ENCODE peak calls at places on chromosomes 6 and 20, in four cellular contexts. E, G, I and W are unnamed samples.

GRCh38 chr6:37566209-37566859 is 66.6 kb upstream of the CCDC167 start:
- DNase-seq in E (peak; percentile 94), I (peak; percentile 79), G (peak; percentile 51), W (peak; percentile 70)

GRCh38 chr6:63643862-63644261 is 8.3 kb downstream of the PHF3 start:
- DNase-seq in G (peak; percentile 58), E (no peak), I (no peak), W (no peak)

GRCh38 chr6:15148356-15149058 is 97.4 kb upstream of the JARID2 start:
- DNase-seq in G (no peak), E (no peak), I (no peak), W (peak; percentile 73)

GRCh38 chr20:39885975-39886649 is 802.9 kb downstream of the MAFB start:
- DNase-seq in G (peak; percentile 41), E (peak; percentile 29), I (peak; percentile 72), W (peak; percentile 68)

GRCh38 chr20:58583141-58583540 is 67.9 kb upstream of the APCDD1L start:
- DNase-seq in I (peak; percentile 8), G (no peak), E (no peak), W (no peak)

GRCh38 chr6:4941782-4942672 is 61.8 kb downstream of the RPP40 start:
- DNase-seq in E (no peak), G (no peak), I (no peak), W (peak; percentile 72)

GRCh38 chr20:61640171-61640570 is 388.1 kb downstream of the CDH4 start:
- DNase-seq in G (no peak), I (no peak), E (no peak), W (no peak)

GRCh38 chr6:72975346-72975745 is 249.9 kb downstream of the KHDC1L start:
- DNase-seq in I (no peak), E (no peak), G (no peak), W (no peak)

GRCh38 chr20:4476903-4477302 is 244.8 kb upstream of the PRND start:
- DNase-seq in G (no peak), E (no peak), I (no peak), W (no peak)

GRCh38 chr6:118186676-118187567 is 279.9 kb downstream of the SLC35F1 start:
- DNase-seq in G (no peak), I (no peak), E (no peak), W (no peak)

GRCh38 chr6:118188561-118188960 is 281.5 kb downstream of the SLC35F1 start:
- DNase-seq in G (no peak), E (no peak), I (no peak), W (no peak)

GRCh38 chr6:118187568-118188164 is 280.6 kb downstream of the SLC35F1 start:
- DNase-seq in E (no peak), G (no peak), I (no peak), W (no peak)
- H3K4me3 ChIP-seq in E (no peak overlapping the region), G (no peak overlapping the region), I (no peak overlapping the region), W (no peak overlapping the region)

GRCh38 chr6:163335056-163335455 is 79.5 kb upstream of the QKI start:
- DNase-seq in E (no peak), G (no peak), I (no peak), W (no peak)
- H3K4me1 ChIP-seq in E (no peaks in the 10 kb centered on the region), G (no peaks in the 10 kb centered on the region), I (no peaks in the 10 kb centered on the region), W (peaks cover 24% of the 10 kb centered on the region)

GRCh38 chr6:30619561-30619960 is 1.9 kb downstream of the MRPS18B start:
- DNase-seq in E (no peak), G (no peak), I (no peak), W (no peak)
- H3K36me3 ChIP-seq in E (peaks cover 54% of the 10 kb centered on the region), G (peaks cover 68% of the 10 kb centered on the region), I (peaks cover 61% of the 10 kb centered on the region), W (peaks cover 30% of the 10 kb centered on the region)

GRCh38 chr6:157635388-157636244 is 187.4 kb upstream of the SNX9 start:
- DNase-seq in I (no peak), G (no peak), E (no peak), W (no peak)
- H3K4me3 ChIP-seq in I (no peak overlapping the region), G (no peak overlapping the region), E (no peak overlapping the region), W (no peak overlapping the region)

GRCh38 chr20:43541214-43541613 is 17.6 kb upstream of the SGK2 start:
- DNase-seq in E (no peak), G (no peak), I (no peak), W (no peak)

GRCh38 chr20:43539975-43540672 is 18.7 kb upstream of the SGK2 start:
- DNase-seq in E (no peak), G (no peak), I (no peak), W (no peak)

GRCh38 chr20:43538855-43539700 is 19.7 kb upstream of the SGK2 start:
- DNase-seq in I (no peak), G (no peak), E (no peak), W (no peak)

GRCh38 chr20:43542674-43543073 is 16.2 kb upstream of the SGK2 start:
- DNase-seq in E (no peak), I (no peak), G (no peak), W (no peak)

DNA sequence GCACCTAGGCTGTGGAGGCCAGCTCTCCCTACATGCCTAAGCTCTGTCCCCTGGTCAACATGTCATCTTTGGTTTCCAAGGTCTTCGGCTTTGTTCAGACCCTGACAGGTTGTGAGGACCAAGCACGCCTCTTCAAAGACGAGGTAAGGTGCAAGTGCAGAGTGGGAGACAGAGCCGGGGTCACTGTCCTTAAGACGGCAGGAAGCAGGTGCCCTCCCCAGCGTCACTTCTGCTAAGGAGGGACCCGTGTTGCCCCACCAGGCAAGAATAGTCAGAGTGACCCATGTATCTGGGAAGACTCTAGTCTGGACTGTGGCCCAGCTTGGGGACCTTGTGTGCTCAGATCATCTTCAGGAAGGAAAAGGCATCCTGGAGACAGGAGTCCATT is 18.2 kb upstream of the SGK2 start:
- DNase-seq in G (no peak), I (no peak), E (no peak), W (no peak)
- H3K4me1 ChIP-seq in G (no peaks in the 10 kb centered on the region), I (no peaks in the 10 kb centered on the region), E (no peaks in the 10 kb centered on the region), W (no peaks in the 10 kb centered on the region)

DNA sequence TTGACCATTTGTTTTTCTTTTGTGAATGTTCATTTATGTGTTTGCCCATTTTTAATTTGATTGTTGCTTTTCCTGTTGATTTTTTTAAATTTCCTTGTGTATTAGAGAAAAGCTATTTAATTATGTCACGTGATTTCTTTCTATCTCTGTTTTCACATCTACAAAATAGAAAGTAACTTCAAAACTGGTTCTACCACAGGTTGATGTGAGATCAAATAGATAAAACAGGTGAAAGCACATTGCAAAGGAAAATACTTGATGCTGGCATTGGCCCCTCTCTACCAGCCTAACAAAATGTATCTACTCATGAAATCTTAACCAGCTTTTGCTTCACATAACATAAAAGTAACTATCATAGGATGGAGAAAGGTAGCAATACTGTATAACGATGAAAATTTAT is 129.2 kb downstream of the TMEM242 start:
- DNase-seq in G (no peak), I (no peak), E (no peak), W (no peak)
- H3K36me3 ChIP-seq in G (peaks cover 96% of the 10 kb centered on the region), I (peaks cover 74% of the 10 kb centered on the region), E (peaks cover 47% of the 10 kb centered on the region), W (peaks cover 13% of the 10 kb centered on the region)

DNA sequence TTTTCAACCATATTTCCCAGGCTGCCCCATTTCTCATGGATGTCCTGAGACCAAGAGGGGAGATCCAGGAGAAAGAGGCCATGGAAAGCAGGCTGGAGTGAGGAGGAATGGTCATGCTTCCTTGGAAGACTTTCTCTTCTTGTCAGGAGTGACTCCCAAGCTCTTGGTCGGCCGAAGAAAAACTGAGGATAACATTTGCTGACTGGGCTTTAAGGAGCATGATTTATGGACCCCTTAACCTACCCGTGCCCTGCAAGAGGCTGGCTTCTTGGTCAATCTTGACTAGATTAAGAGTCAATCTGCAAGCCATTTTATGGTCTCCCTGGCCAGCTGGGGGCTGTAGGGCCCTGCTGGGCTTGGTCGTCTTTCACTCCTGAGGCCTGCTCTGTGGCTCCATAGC is 22.8 kb downstream of the ADGRF4 start:
- DNase-seq in G (no peak), E (no peak), I (no peak), W (no peak)
- H3K4me3 ChIP-seq in G (no peak overlapping the region), E (no peak overlapping the region), I (no peak overlapping the region), W (no peak overlapping the region)

DNA sequence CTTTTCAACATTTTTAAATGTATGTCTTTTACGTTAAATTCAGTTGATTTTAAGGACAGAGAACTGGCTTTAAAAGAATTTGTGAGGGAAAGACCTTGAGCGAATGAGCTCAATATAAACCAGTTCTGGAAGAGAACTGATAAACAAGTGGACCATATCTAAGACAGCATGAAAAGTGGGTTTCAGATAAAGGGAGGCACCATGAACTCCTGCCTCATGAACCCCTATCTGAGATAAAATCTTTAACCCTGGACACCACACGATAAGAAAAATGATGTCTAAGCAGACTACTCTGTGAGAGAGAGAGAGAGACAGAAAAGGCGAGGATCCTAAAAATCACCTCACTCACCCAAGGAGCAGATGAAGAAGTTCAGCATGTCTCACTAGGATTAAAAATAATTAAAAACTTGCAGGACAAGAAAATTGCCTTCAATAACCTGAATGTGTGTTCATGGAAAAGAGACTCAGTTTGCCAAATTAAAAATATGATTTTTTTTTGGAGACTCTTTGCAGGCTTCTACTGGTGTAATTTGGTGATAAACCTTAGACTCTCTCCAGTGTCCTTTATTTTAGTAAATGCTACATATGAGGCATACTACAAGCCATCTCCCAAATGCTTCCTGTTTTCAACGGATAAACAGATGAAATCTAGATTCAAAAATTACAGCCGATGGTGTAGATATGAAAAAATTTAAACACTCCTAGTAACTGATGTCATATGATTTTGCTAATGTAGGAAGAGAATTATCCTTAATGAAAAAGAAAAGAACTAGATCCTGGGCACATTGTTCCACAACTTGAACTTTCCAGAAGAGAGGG is 299.5 kb downstream of the ADGB start:
- DNase-seq in E (no peak), G (no peak), I (no peak), W (no peak)
- H3K4me1 ChIP-seq in E (peaks cover under 1% of the 10 kb centered on the region), G (no peaks in the 10 kb centered on the region), I (no peaks in the 10 kb centered on the region), W (no peaks in the 10 kb centered on the region)

DNA sequence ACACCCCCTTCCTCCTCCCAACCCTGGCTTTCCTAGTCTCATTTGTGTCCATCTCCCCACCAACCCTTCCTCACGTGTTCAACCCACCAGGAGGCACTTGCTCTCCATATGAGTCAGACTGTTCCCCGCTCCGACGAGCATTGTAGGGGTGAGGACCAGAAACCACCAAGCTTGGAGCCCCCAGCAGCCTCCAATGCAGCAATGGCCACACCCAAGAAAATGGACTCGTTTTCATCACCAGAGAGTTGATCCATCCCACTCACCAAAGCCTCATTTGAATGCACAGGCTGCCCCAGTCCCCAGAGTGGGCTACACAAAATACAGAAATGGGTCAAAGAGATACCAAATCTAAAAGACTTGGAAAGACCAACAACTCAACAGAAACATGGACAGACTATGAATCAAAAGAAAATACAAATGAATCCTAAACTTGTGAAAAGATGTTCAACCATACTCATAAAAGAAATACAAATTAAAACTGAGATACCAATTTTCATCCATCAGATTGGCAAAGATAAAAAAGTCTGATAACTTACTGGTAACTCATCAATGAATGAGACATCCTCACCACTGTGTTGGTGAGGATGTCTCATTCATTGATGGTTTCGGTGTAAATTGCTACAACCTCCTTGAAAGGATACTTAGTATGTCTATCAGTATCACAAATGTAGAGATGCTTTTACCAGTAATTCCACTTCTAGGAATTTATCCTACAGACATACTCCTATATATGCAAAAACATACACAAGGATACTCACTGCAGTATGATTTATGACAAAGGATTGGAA is 68.1 kb downstream of the TRERF1 start:
- DNase-seq in G (no peak), E (no peak), I (no peak), W (no peak)
- H3K36me3 ChIP-seq in G (no peaks in the 10 kb centered on the region), E (no peaks in the 10 kb centered on the region), I (no peaks in the 10 kb centered on the region), W (no peaks in the 10 kb centered on the region)